ENCODE peak calls at places on chromosomes 5 and 9, in six cellular contexts. I, G, L, P, S and A are unnamed samples.

GRCh38 chr9:134437417-134438203 is 111.4 kb downstream of the RXRA start:
- DNase-seq in G (no peak), L (peak), I (no peak), S (no peak), P (no peak), A (no peak)

GRCh38 chr5:94025788-94026473 is 284.5 kb upstream of the POU5F2 start:
- DNase-seq in S (no peak), P (no peak), L (no peak), I (no peak), G (no peak), A (peak)

GRCh38 chr9:17204611-17205165 is 69.8 kb downstream of the CNTLN start:
- DNase-seq in S (peak), L (no peak), P (no peak), I (no peak), G (no peak), A (no peak)

GRCh38 chr9:88418715-88419540 is 30.7 kb downstream of the SPIN1 start:
- DNase-seq in G (peak), S (no peak), L (no peak), I (no peak), P (no peak), A (no peak)

GRCh38 chr5:135591277-135591676 is 12.5 kb upstream of the CXCL14 start:
- DNase-seq in G (no peak), L (no peak), I (no peak), S (no peak), P (no peak), A (no peak)

GRCh38 chr9:99085949-99086948 is 18.7 kb upstream of the TGFBR1 start:
- DNase-seq in L (peak), P (no peak), I (peak), S (no peak), G (no peak), A (no peak)

GRCh38 chr5:2156358-2157059 is 273.8 kb upstream of the IRX4 start:
- DNase-seq in I (no peak), P (no peak), G (no peak), L (no peak), S (no peak), A (no peak)

GRCh38 chr5:11904270-11904906 is at the start of gene CTNND2:
- DNase-seq in L (peak), G (no peak), I (no peak), S (peak), P (no peak), A (no peak)

GRCh38 chr5:164741376-164741775 is 1236.0 kb downstream of the MAT2B start:
- DNase-seq in L (no peak), S (no peak), P (no peak), I (no peak), G (no peak), A (no peak)

GRCh38 chr9:135479469-135480052 is at the start of gene PPP1R26:
- DNase-seq in L (peak), G (no peak), I (no peak), P (peak), S (no peak), A (no peak)

GRCh38 chr5:159184858-159185381 is 24.4 kb downstream of the RNF145 start:
- DNase-seq in G (no peak), P (no peak), I (no peak), S (peak), L (peak), A (no peak)

GRCh38 chr5:395156-395920 is 47.6 kb upstream of the EXOC3 start:
- DNase-seq in S (peak), I (no peak), P (peak), L (peak), G (peak), A (no peak)

GRCh38 chr5:127697894-127698600 is 5.1 kb upstream of the CCDC192 start:
- DNase-seq in P (peak), L (peak), S (peak), G (no peak), I (no peak), A (no peak)

GRCh38 chr5:54234304-54234938 is 76.0 kb downstream of the ARL15 start:
- DNase-seq in L (peak), I (no peak), P (peak), S (peak), G (no peak), A (peak)

GRCh38 chr9:135078361-135078821 is 9.1 kb upstream of the OLFM1 start:
- DNase-seq in L (no peak), P (no peak), S (no peak), G (no peak), I (peak), A (no peak)

GRCh38 chr5:60346391-60346790 is 353.6 kb downstream of the DEPDC1B start:
- DNase-seq in L (no peak), S (no peak), G (no peak), P (no peak), I (no peak), A (no peak)